ENCODE peak calls at places on chromosomes 4 and X, in five cellular contexts. One of them, this sample, is unnamed.

GRCh38 chr4:122003335-122003734 is 51.5 kb upstream of the TRPC3 start:
- DNase-seq in NCI-H774: no peak
- DNase-seq in HT1080: peak; percentile 35
- DNase-seq in NCI-H1092: peak; percentile 12
- DNase-seq in mesenchymal stem cell: no peak
- DNase-seq in this sample: no peak

GRCh38 chrX:11745881-11746280 is 12.2 kb upstream of the MSL3 start:
- DNase-seq in NCI-H774: no peak
- DNase-seq in HT1080: no peak
- DNase-seq in NCI-H1092: no peak
- DNase-seq in mesenchymal stem cell: no peak
- DNase-seq in this sample: no peak

GRCh38 chrX:120238947-120239346 is 11.7 kb upstream of the ZBTB33 start:
- DNase-seq in NCI-H774: no peak
- DNase-seq in HT1080: no peak
- DNase-seq in NCI-H1092: no peak
- DNase-seq in mesenchymal stem cell: peak; percentile 10
- DNase-seq in this sample: no peak

GRCh38 chr4:82467442-82467841 is 37.1 kb downstream of the ENOPH1 start:
- DNase-seq in NCI-H774: no peak
- DNase-seq in HT1080: no peak
- DNase-seq in NCI-H1092: no peak
- DNase-seq in mesenchymal stem cell: no peak
- DNase-seq in this sample: no peak

GRCh38 chr4:13920901-13921300 is 293.4 kb upstream of the BOD1L1 start:
- DNase-seq in NCI-H774: no peak
- DNase-seq in HT1080: peak; percentile 100
- DNase-seq in NCI-H1092: no peak
- DNase-seq in mesenchymal stem cell: peak; percentile 100
- DNase-seq in this sample: no peak

GRCh38 chr4:77600521-77601451 is 4.8 kb upstream of the CXCL13 start:
- DNase-seq in NCI-H774: peak; percentile 22
- DNase-seq in HT1080: peak; percentile 25
- DNase-seq in NCI-H1092: peak; percentile 11
- DNase-seq in mesenchymal stem cell: peak; percentile 32
- DNase-seq in this sample: no peak

GRCh38 chr4:39446842-39447573 is 11.7 kb downstream of the RPL9 start:
- DNase-seq in NCI-H774: no peak
- DNase-seq in HT1080: no peak
- DNase-seq in NCI-H1092: no peak
- DNase-seq in mesenchymal stem cell: peak; percentile 80
- DNase-seq in this sample: no peak

GRCh38 chr4:152805818-152806217 is 26.1 kb downstream of the ARFIP1 start:
- DNase-seq in NCI-H774: no peak
- DNase-seq in HT1080: no peak
- DNase-seq in NCI-H1092: no peak
- DNase-seq in mesenchymal stem cell: no peak
- DNase-seq in this sample: no peak

GRCh38 chr4:3367866-3368265 is 73.9 kb upstream of the HGFAC start:
- DNase-seq in NCI-H774: no peak
- DNase-seq in HT1080: no peak
- DNase-seq in NCI-H1092: no peak
- DNase-seq in mesenchymal stem cell: no peak
- DNase-seq in this sample: no peak

GRCh38 chr4:182354867-182355266 is 111.7 kb downstream of the TENM3 start:
- DNase-seq in NCI-H774: no peak
- DNase-seq in HT1080: no peak
- DNase-seq in NCI-H1092: no peak
- DNase-seq in mesenchymal stem cell: no peak
- DNase-seq in this sample: no peak

GRCh38 chr4:56217383-56217890 is 169.9 kb downstream of the AASDH start:
- DNase-seq in NCI-H774: no peak
- DNase-seq in HT1080: no peak
- DNase-seq in NCI-H1092: no peak
- DNase-seq in mesenchymal stem cell: no peak
- DNase-seq in this sample: no peak

GRCh38 chr4:113436360-113436759 is 325.2 kb downstream of the CAMK2D start:
- DNase-seq in NCI-H774: no peak
- DNase-seq in HT1080: peak; percentile 67
- DNase-seq in NCI-H1092: no peak
- DNase-seq in mesenchymal stem cell: peak; percentile 79
- DNase-seq in this sample: no peak

GRCh38 chrX:72107320-72107719 is 24.4 kb downstream of the RTL5 start:
- DNase-seq in NCI-H774: no peak
- DNase-seq in HT1080: peak; percentile 50
- DNase-seq in NCI-H1092: no peak
- DNase-seq in mesenchymal stem cell: peak; percentile 56
- DNase-seq in this sample: no peak

GRCh38 chrX:154097003-154097596 is 417 bp downstream of the MECP2 start:
- DNase-seq in NCI-H774: peak; percentile 74
- DNase-seq in HT1080: peak; percentile 20
- DNase-seq in NCI-H1092: peak; percentile 83
- DNase-seq in mesenchymal stem cell: peak; percentile 77
- DNase-seq in this sample: peak; percentile 61

GRCh38 chr4:6217716-6218381 is 17.5 kb upstream of the JAKMIP1 start:
- DNase-seq in NCI-H774: no peak
- DNase-seq in HT1080: no peak
- DNase-seq in NCI-H1092: no peak
- DNase-seq in mesenchymal stem cell: no peak
- DNase-seq in this sample: no peak

GRCh38 chr4:41405464-41405863 is 132.5 kb upstream of the LIMCH1 start:
- DNase-seq in NCI-H774: no peak
- DNase-seq in HT1080: no peak
- DNase-seq in NCI-H1092: no peak
- DNase-seq in mesenchymal stem cell: no peak
- DNase-seq in this sample: no peak

GRCh38 chr4:139633661-139634060 is 32.0 kb upstream of the MGST2 start:
- DNase-seq in NCI-H774: peak; percentile 1
- DNase-seq in HT1080: peak; percentile 50
- DNase-seq in NCI-H1092: peak; percentile 38
- DNase-seq in mesenchymal stem cell: peak; percentile 24
- DNase-seq in this sample: no peak

GRCh38 chr4:95869961-95870500 is 30.1 kb downstream of the PDHA2 start:
- DNase-seq in NCI-H774: no peak
- DNase-seq in HT1080: peak; percentile 25
- DNase-seq in NCI-H1092: no peak
- DNase-seq in mesenchymal stem cell: no peak
- DNase-seq in this sample: no peak

GRCh38 chr4:181968371-181968770 is 274.8 kb upstream of the TENM3 start:
- DNase-seq in NCI-H774: no peak
- DNase-seq in HT1080: peak; percentile 87
- DNase-seq in NCI-H1092: no peak
- DNase-seq in mesenchymal stem cell: no peak
- DNase-seq in this sample: no peak

GRCh38 chr4:151408630-151409469 is at the start of gene FHIP1A:
- DNase-seq in NCI-H774: peak; percentile 70
- DNase-seq in HT1080: peak; percentile 86
- DNase-seq in NCI-H1092: peak; percentile 55
- DNase-seq in mesenchymal stem cell: peak; percentile 81
- DNase-seq in this sample: peak; percentile 36

GRCh38 chr4:84530871-84531270 is 31.8 kb upstream of the NKX6-1 start:
- DNase-seq in NCI-H774: no peak
- DNase-seq in HT1080: peak; percentile 65
- DNase-seq in NCI-H1092: no peak
- DNase-seq in mesenchymal stem cell: peak; percentile 16
- DNase-seq in this sample: no peak

GRCh38 chrX:154797006-154797405 is 8.3 kb downstream of the MPP1 start:
- DNase-seq in NCI-H774: no peak
- DNase-seq in HT1080: peak; percentile 29
- DNase-seq in NCI-H1092: no peak
- DNase-seq in mesenchymal stem cell: peak; percentile 22
- DNase-seq in this sample: no peak

GRCh38 chr4:123651536-123652175 is 255.1 kb downstream of the SPRY1 start:
- DNase-seq in NCI-H774: no peak
- DNase-seq in HT1080: no peak
- DNase-seq in NCI-H1092: no peak
- DNase-seq in mesenchymal stem cell: no peak
- DNase-seq in this sample: no peak

GRCh38 chr4:189505380-189505779 is 435.3 kb upstream of the FRG1 start:
- DNase-seq in NCI-H774: no peak
- DNase-seq in HT1080: no peak
- DNase-seq in NCI-H1092: no peak
- DNase-seq in mesenchymal stem cell: no peak
- DNase-seq in this sample: no peak

GRCh38 chr4:103098746-103099421 is 750 bp downstream of the BDH2 start:
- DNase-seq in NCI-H774: no peak
- DNase-seq in HT1080: no peak
- DNase-seq in NCI-H1092: no peak
- DNase-seq in mesenchymal stem cell: peak; percentile 24
- DNase-seq in this sample: no peak

GRCh38 chr4:113760094-113760851 is 1.3 kb downstream of the CAMK2D start:
- DNase-seq in NCI-H774: no peak
- DNase-seq in HT1080: peak; percentile 18
- DNase-seq in NCI-H1092: peak; percentile 12
- DNase-seq in mesenchymal stem cell: peak; percentile 72
- DNase-seq in this sample: no peak

GRCh38 chr4:46648088-46648744 is 258.3 kb upstream of the GABRA2 start:
- DNase-seq in NCI-H774: peak; percentile 6
- DNase-seq in HT1080: peak; percentile 59
- DNase-seq in NCI-H1092: no peak
- DNase-seq in mesenchymal stem cell: peak; percentile 82
- DNase-seq in this sample: no peak

This sample was measured in NCI-H2107.